ENCODE peak calls at places on chromosomes 1 and 21, in five cellular contexts. B is GM12878, P is K562, A is SK-N-SH, F is HepG2. L is an unnamed sample.

GRCh38 chr21:14057313-14057712 is 153.4 kb downstream of the LIPI start:
- DNase-seq in P (no peak), B (no peak), F (no peak), A (no peak), L (no peak)

GRCh38 chr1:51829058-51829457 is 49.5 kb downstream of the NRDC start:
- DNase-seq in F (no peak), B (no peak), A (no peak), P (no peak), L (no peak)

GRCh38 chr21:31660134-31660565 is 657 bp downstream of the SOD1 start:
- DNase-seq in F (no peak), B (no peak), A (no peak), P (no peak), L (no peak)

GRCh38 chr1:27144920-27145661 is 9.8 kb downstream of the SLC9A1 start:
- DNase-seq in P (no peak), F (no peak), A (no peak), B (no peak), L (no peak)

GRCh38 chr1:154219511-154219910 is 1.2 kb upstream of the UBAP2L start:
- DNase-seq in B (no peak), A (no peak), P (no peak), F (peak), L (no peak)

GRCh38 chr1:201584510-201584991 is 45.6 kb downstream of the NAV1 start:
- DNase-seq in F (no peak), P (no peak), A (no peak), B (no peak), L (no peak)

GRCh38 chr1:234541281-234541975 is 62.4 kb upstream of the TARBP1 start:
- DNase-seq in B (no peak), P (no peak), F (no peak), A (no peak), L (no peak)

GRCh38 chr1:150067184-150068182 is at the start of gene VPS45:
- DNase-seq in A (peak), B (peak), P (peak), F (peak), L (peak)

GRCh38 chr1:215710340-215710971 is 143.4 kb downstream of the KCTD3 start:
- DNase-seq in F (peak), B (no peak), A (peak), P (peak), L (peak)

GRCh38 chr1:28926629-28927441 is 12.5 kb downstream of the EPB41 start:
- DNase-seq in F (peak), B (peak), P (peak), A (no peak), L (no peak)

GRCh38 chr1:150537732-150538684 is 11.2 kb upstream of the ADAMTSL4 start:
- DNase-seq in P (no peak), B (no peak), F (no peak), A (no peak), L (no peak)

GRCh38 chr1:245099401-245099800 is 55.4 kb upstream of the KIF26B start:
- DNase-seq in B (no peak), A (no peak), F (no peak), P (no peak), L (no peak)

GRCh38 chr1:85898861-85899260 is 190.6 kb upstream of the ZNHIT6 start:
- DNase-seq in B (no peak), F (no peak), P (no peak), A (no peak), L (no peak)

GRCh38 chr1:167648978-167649752 is 19.1 kb downstream of the RCSD1 start:
- DNase-seq in A (no peak), B (no peak), P (no peak), F (no peak), L (no peak)

GRCh38 chr1:42747125-42747524 is 7.1 kb upstream of the CLDN19 start:
- DNase-seq in A (peak), B (no peak), P (peak), F (no peak), L (no peak)

GRCh38 chr1:111754964-111755320 is 759 bp upstream of the DDX20 start:
- DNase-seq in P (peak), A (peak), B (no peak), F (no peak), L (no peak)

GRCh38 chr1:205689479-205689878 is 9.2 kb upstream of the SLC45A3 start:
- DNase-seq in B (no peak), F (no peak), P (no peak), A (no peak), L (no peak)

GRCh38 chr21:35232545-35233176 is 183.6 kb upstream of the RUNX1 start:
- DNase-seq in F (peak), B (no peak), P (peak), A (no peak), L (peak)

GRCh38 chr1:238960071-238960470 is 426.3 kb upstream of the CHRM3 start:
- DNase-seq in B (no peak), F (no peak), P (no peak), A (no peak), L (no peak)

GRCh38 chr21:37767984-37768383 is 148.3 kb downstream of the KCNJ6 start:
- DNase-seq in A (no peak), F (no peak), P (no peak), B (no peak), L (no peak)

GRCh38 chr1:98035587-98035986 is 114.8 kb upstream of the DPYD start:
- DNase-seq in A (no peak), P (no peak), B (no peak), F (no peak), L (no peak)

GRCh38 chr1:42529724-42530161 is 66.7 kb downstream of the CCDC30 start:
- DNase-seq in F (no peak), P (no peak), A (no peak), B (no peak), L (no peak)

GRCh38 chr1:182910143-182910542 is 42.8 kb downstream of the SHCBP1L start:
- DNase-seq in A (peak), F (peak), P (no peak), B (no peak), L (peak)

GRCh38 chr1:226662704-226663326 is 76.3 kb downstream of the ITPKB start:
- DNase-seq in P (no peak), A (peak), B (peak), F (no peak), L (peak)

GRCh38 chr1:205069371-205070125 is 14.7 kb downstream of the TMEM81 start:
- DNase-seq in P (no peak), B (no peak), A (peak), F (no peak), L (no peak)

GRCh38 chr1:50967416-50968020 is 2.5 kb upstream of the CDKN2C start:
- DNase-seq in B (no peak), F (no peak), P (peak), A (no peak), L (no peak)

GRCh38 chr1:230682274-230682673 is 31.6 kb downstream of the AGT start:
- DNase-seq in F (no peak), P (peak), B (no peak), A (no peak), L (no peak)

GRCh38 chr1:45954401-45954847 is 151.0 kb downstream of the MAST2 start:
- DNase-seq in F (peak), B (no peak), P (no peak), A (no peak), L (peak)

GRCh38 chr1:189662190-189662589 is 815.5 kb downstream of the BRINP3 start:
- DNase-seq in B (no peak), P (no peak), A (no peak), F (peak), L (peak)
- TF ChIP-seq ZBTB33 in B (no peak), P (no peak), A (no peak), F (no peak), L (no peak)

DNA sequence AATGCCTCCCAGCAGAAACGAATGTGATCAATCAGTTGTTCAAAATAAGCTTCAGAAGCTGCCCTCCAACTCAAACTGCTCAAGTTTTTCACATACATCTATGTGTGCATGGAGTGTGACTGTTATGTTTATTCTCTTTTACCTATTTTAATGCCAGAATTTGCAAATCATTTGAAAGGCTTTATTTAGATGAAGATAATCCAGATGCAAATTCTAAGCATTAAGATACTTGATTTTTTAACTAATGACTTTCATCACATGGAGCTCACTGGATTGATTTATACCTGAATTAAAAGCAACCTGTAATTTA is 69.5 kb downstream of the PLD5 start:
- DNase-seq in P (no peak), F (no peak), A (no peak), B (no peak), L (no peak)
- TF ChIP-seq CTCF in P (no peak), F (no peak), A (no peak), B (no peak), L (no peak)

DNA sequence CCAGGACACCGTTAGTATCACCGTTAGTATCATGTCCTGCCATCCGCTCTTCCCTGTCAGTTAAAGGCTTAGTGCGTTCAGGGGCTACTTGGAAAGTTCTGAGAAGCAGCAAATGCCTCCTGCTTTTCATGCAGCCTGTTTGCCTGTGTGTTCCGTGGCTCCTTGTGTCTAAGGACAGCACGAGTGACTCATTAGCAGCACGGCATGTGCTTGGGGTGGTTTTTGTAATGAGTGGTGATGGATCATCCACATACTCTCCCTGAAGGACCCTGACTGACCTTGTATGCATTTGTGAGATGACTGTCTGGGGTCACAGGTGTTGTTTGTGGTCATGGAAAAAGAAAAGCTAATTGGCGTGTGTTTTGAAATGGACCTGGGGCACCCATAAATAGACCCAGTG is 221.9 kb downstream of the PBX1 start:
- DNase-seq in B (no peak), P (no peak), F (no peak), A (no peak), L (no peak)
- TF ChIP-seq ZBTB33 in B (no peak), P (no peak), F (no peak), A (no peak), L (no peak)

GRCh38 chr1:243513726-243514491 is 258.1 kb downstream of the SDCCAG8 start:
- DNase-seq in P (no peak), F (no peak), A (no peak), B (no peak), L (no peak)
- TF ChIP-seq CTCF in P (no peak), F (no peak), A (no peak), B (no peak), L (no peak)

GRCh38 chr1:162369571-162369970 is 7.1 kb downstream of the SPATA46 start:
- DNase-seq in A (no peak), P (no peak), B (no peak), F (no peak), L (no peak)
- TF ChIP-seq ZBTB33 in A (no peak), P (no peak), B (no peak), F (no peak), L (no peak)

GRCh38 chr1:76101534-76101933 is 27.0 kb downstream of the ST6GALNAC3 start:
- DNase-seq in B (no peak), F (no peak), A (no peak), P (no peak), L (no peak)

GRCh38 chr1:76093931-76094330 is 19.4 kb downstream of the ST6GALNAC3 start:
- DNase-seq in B (no peak), P (no peak), F (no peak), A (no peak), L (no peak)

GRCh38 chr1:76090284-76091180 is 16.0 kb downstream of the ST6GALNAC3 start:
- DNase-seq in A (no peak), F (no peak), P (no peak), B (no peak), L (no peak)

DNA sequence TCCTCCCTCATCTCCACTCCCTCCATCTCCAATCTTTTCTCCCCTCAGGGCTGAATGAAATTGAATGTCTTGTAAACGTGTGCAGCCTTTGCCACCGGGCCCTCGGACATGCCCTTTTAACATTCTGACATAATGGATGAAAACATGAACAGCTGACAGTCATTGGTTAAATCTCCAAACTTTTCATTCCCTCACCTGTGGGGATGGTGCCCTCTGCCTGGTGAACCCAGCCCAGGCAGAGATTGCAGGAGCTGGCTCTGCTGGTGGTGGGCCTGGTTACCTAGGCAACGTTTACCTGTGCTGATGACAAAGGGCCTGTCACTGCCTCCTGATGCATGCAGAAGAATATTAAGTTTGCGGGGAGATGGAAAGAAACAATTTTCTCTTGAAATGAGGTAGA is 21.3 kb downstream of the ST6GALNAC3 start:
- DNase-seq in B (no peak), F (no peak), A (no peak), P (no peak), L (no peak)
- TF ChIP-seq CTCF in B (no peak), F (no peak), A (no peak), P (no peak), L (no peak)

DNA sequence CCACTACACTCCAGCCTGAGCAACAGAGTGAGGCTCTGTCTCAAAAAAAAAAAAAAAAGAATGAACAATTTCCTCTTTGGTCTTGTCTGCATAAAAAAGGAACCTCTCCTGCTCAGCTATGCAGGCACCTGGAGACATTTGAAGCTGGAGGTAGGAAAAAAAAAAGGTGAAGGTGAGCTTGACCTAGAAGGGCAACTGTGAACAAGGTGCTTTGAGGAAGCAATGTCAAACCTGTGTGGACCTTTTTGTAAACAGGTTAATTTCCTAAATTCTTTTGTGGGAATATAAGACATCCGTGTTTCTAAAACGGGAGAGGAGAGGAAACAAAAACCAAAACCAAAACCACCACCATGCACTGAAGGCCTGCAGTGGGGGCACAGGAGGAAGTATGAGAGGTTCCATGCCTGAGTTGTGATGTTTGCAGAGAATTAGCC is 77.5 kb downstream of the SLC45A1 start:
- DNase-seq in P (no peak), A (no peak), B (peak), F (no peak), L (no peak)
- TF ChIP-seq ZBTB33 in P (no peak), A (no peak), B (no peak), F (no peak), L (no peak)

GRCh38 chr1:9280015-9280860 is 12.5 kb upstream of the SPSB1 start:
- DNase-seq in A (peak), B (no peak), F (peak), P (peak), L (peak)
- TF ChIP-seq CTCF in A (no peak), B (no peak), F (no peak), P (no peak), L (no peak)

GRCh38 chr1:1430114-1430982 is 5.1 kb upstream of the VWA1 start:
- DNase-seq in P (no peak), A (peak), F (peak), B (no peak), L (no peak)
- TF ChIP-seq ZBTB33 in P (no peak), A (no peak), F (peak), B (no peak), L (no peak)

GRCh38 chr1:203444077-203444683 is 31.4 kb upstream of the PRELP start:
- DNase-seq in P (no peak), B (no peak), A (no peak), F (no peak), L (no peak)
- TF ChIP-seq CTCF in P (peak), B (peak), A (no peak), F (peak), L (no peak)